ENCODE peak calls at places on chromosomes 11 and 22, in eight cellular contexts. S is naive thymus-derived CD8-positive, alpha-beta T cell; H is MV-4-11; V is anterior cingulate cortex; L is activated naive CD8-positive, alpha-beta T cell treated with anti-CD3 and anti-CD28 coated beads, Interleukin-2, amount 10 ng/mL, durations not matched to agents 7 days and 5 days; D is psoas muscle; Y is NCI-H2107; C is LoVo. Q is an unnamed sample.
A peak's percentile ranks its signal among the peaks of the same experiment; 100 is the strongest.

GRCh38 chr22:38712496-38713207 is 6.9 kb downstream of the GTPBP1 start:
- DNase-seq in S (no peak), H (no peak), V (no peak), L (no peak), D (no peak), Y (no peak), C (no peak), Q (no peak)

GRCh38 chr22:22770280-22770871 is 117.2 kb upstream of the IGLL5 start:
- DNase-seq in S (peak; percentile 25), H (peak; percentile 7), V (no peak), L (peak; percentile 58), D (no peak), Y (peak; percentile 3), C (peak; percentile 35), Q (no peak)

GRCh38 chr11:73415854-73416615 is 39.8 kb downstream of the RELT start:
- DNase-seq in S (no peak), H (no peak), V (no peak), L (no peak), D (no peak), Y (no peak), C (no peak), Q (no peak)

GRCh38 chr22:30080805-30081204 is 541 bp downstream of the HORMAD2 start:
- DNase-seq in S (no peak), H (no peak), V (no peak), L (no peak), D (no peak), Y (no peak), C (no peak), Q (no peak)

GRCh38 chr22:26484360-26484706 is 656 bp downstream of the SRRD start:
- DNase-seq in S (no peak), H (no peak), V (no peak), L (no peak), D (no peak), Y (no peak), C (no peak), Q (no peak)

GRCh38 chr22:48919851-48920589 is 907.7 kb downstream of the BRD1 start:
- DNase-seq in S (no peak), H (no peak), V (no peak), L (no peak), D (no peak), Y (no peak), C (no peak), Q (no peak)

GRCh38 chr22:44336962-44337657 is 24.4 kb upstream of the SHISAL1 start:
- DNase-seq in S (no peak), H (no peak), V (no peak), L (no peak), D (no peak), Y (no peak), C (no peak), Q (no peak)

GRCh38 chr11:45073575-45074225 is 72.7 kb upstream of the PRDM11 start:
- DNase-seq in S (peak; percentile 34), H (no peak), V (no peak), L (no peak), D (no peak), Y (no peak), C (no peak), Q (no peak)

GRCh38 chr11:11532574-11532973 is 89.2 kb downstream of the GALNT18 start:
- DNase-seq in S (no peak), H (no peak), V (no peak), L (no peak), D (no peak), Y (no peak), C (no peak), Q (no peak)

GRCh38 chr22:50729391-50730012 is 8.5 kb upstream of the ACR start:
- DNase-seq in S (no peak), H (no peak), V (no peak), L (peak; percentile 19), D (no peak), Y (peak; percentile 47), C (no peak), Q (no peak)

GRCh38 chr11:66421492-66422205 is 814 bp downstream of the NPAS4 start:
- DNase-seq in S (peak; percentile 89), H (peak; percentile 70), V (peak; percentile 66), L (peak; percentile 95), D (peak; percentile 85), Y (no peak), C (peak; percentile 90), Q (peak; percentile 95)

GRCh38 chr11:116096596-116096995 is 592.4 kb upstream of the CADM1 start:
- DNase-seq in S (no peak), H (no peak), V (no peak), L (no peak), D (no peak), Y (no peak), C (no peak), Q (peak; percentile 34)

GRCh38 chr11:33521384-33521783 is 179.2 kb downstream of the C11orf91 start:
- DNase-seq in S (no peak), H (no peak), V (no peak), L (no peak), D (no peak), Y (no peak), C (no peak), Q (no peak)

GRCh38 chr11:95143106-95143681 is 53.5 kb downstream of the ENDOD1 start:
- DNase-seq in S (no peak), H (no peak), V (no peak), L (no peak), D (no peak), Y (no peak), C (no peak), Q (no peak)

GRCh38 chr11:114762437-114762836 is 84.1 kb downstream of the NXPE2 start:
- DNase-seq in S (peak; percentile 9), H (peak; percentile 37), V (peak; percentile 19), L (no peak), D (peak; percentile 60), Y (no peak), C (peak; percentile 59), Q (peak; percentile 60)

GRCh38 chr22:19645391-19645790 is 68.9 kb upstream of the SEPTIN5 start:
- DNase-seq in S (no peak), H (no peak), V (no peak), L (peak; percentile 7), D (no peak), Y (no peak), C (no peak), Q (no peak)

GRCh38 chr22:25057013-25057881 is 104.7 kb downstream of the KIAA1671 start:
- DNase-seq in S (peak; percentile 70), H (no peak), V (no peak), L (peak; percentile 88), D (peak; percentile 55), Y (peak; percentile 29), C (peak; percentile 55), Q (peak; percentile 37)

GRCh38 chr11:125091247-125091876 is 20.1 kb downstream of the TMEM218 start:
- DNase-seq in S (no peak), H (peak; percentile 50), V (no peak), L (no peak), D (no peak), Y (no peak), C (no peak), Q (no peak)

GRCh38 chr22:25176175-25176574 is 23.5 kb upstream of the CRYBB3 start:
- DNase-seq in S (no peak), H (no peak), V (no peak), L (no peak), D (no peak), Y (no peak), C (no peak), Q (no peak)

GRCh38 chr11:8566613-8567210 is 27.3 kb downstream of the STK33 start:
- DNase-seq in S (peak; percentile 42), H (peak; percentile 36), V (no peak), L (no peak), D (no peak), Y (no peak), C (peak; percentile 65), Q (no peak)

GRCh38 chr22:22103078-22103593 is 120.5 kb upstream of the TOP3B start:
- DNase-seq in S (no peak), H (no peak), V (no peak), L (no peak), D (no peak), Y (no peak), C (no peak), Q (no peak)

GRCh38 chr11:72684236-72684912 is 10.2 kb upstream of the PDE2A start:
- DNase-seq in S (peak; percentile 34), H (peak; percentile 31), V (no peak), L (peak; percentile 63), D (peak; percentile 80), Y (no peak), C (peak; percentile 47), Q (peak; percentile 68)

GRCh38 chr11:30326114-30326783 is 3.3 kb downstream of the ARL14EP start:
- DNase-seq in S (no peak), H (peak; percentile 64), V (no peak), L (no peak), D (no peak), Y (no peak), C (no peak), Q (no peak)

GRCh38 chr11:68021167-68021787 is 9.2 kb upstream of the NDUFS8 start:
- DNase-seq in S (no peak), H (no peak), V (no peak), L (no peak), D (no peak), Y (no peak), C (no peak), Q (no peak)

GRCh38 chr11:46285594-46286033 is 8.2 kb downstream of the CREB3L1 start:
- DNase-seq in S (no peak), H (no peak), V (no peak), L (no peak), D (peak; percentile 69), Y (no peak), C (no peak), Q (no peak)

GRCh38 chr11:10770626-10771254 is 19.7 kb downstream of the CTR9 start:
- DNase-seq in S (peak; percentile 17), H (peak; percentile 27), V (no peak), L (no peak), D (peak; percentile 41), Y (no peak), C (peak; percentile 27), Q (peak; percentile 25)